ENCODE peak calls at places on chromosomes 1 and 21, in eight cellular contexts. O, A, K, V, S, P, G and Q are unnamed samples.

GRCh38 chr1:156913809-156914387 is 6.5 kb upstream of the LRRC71 start:
- DNase-seq in S (no peak), A (no peak), P (no peak), K (no peak), V (no peak), O (no peak), G (no peak), Q (no peak)

GRCh38 chr1:45205000-45205909 is 1.1 kb downstream of the ZSWIM5 start:
- DNase-seq in V (peak; percentile 45), O (no peak), K (peak; percentile 32), S (peak; percentile 72), G (no peak), P (peak; percentile 80), A (peak; percentile 43), Q (peak; percentile 42)

GRCh38 chr1:186304982-186305949 is 69.8 kb downstream of the TPR start:
- DNase-seq in K (no peak), S (peak; percentile 13), O (peak; percentile 10), G (no peak), V (no peak), P (no peak), A (peak; percentile 3), Q (peak; percentile 2)

GRCh38 chr1:1004420-1004779 is 4.5 kb upstream of the HES4 start:
- DNase-seq in P (peak; percentile 59), V (no peak), O (no peak), G (no peak), S (no peak), K (no peak), A (no peak), Q (no peak)

GRCh38 chr21:34363733-34364132 is at the start of gene KCNE2:
- DNase-seq in P (no peak), A (no peak), O (no peak), V (no peak), K (no peak), S (no peak), G (no peak), Q (no peak)

GRCh38 chr1:85440584-85440983 is 24.4 kb downstream of the DDAH1 start:
- DNase-seq in A (no peak), P (no peak), K (no peak), S (no peak), O (no peak), G (no peak), V (no peak), Q (no peak)

GRCh38 chr1:156860113-156860638 is 489 bp upstream of the NTRK1 start:
- DNase-seq in S (peak; percentile 61), G (peak; percentile 36), K (peak; percentile 36), P (peak; percentile 80), A (peak; percentile 75), V (peak; percentile 76), O (peak; percentile 52), Q (peak; percentile 52)

GRCh38 chr1:86466986-86467385 is 1.7 kb upstream of the CLCA1 start:
- DNase-seq in P (no peak), A (no peak), K (no peak), V (no peak), G (no peak), S (no peak), O (no peak), Q (no peak)

GRCh38 chr1:236489710-236490377 is 33.9 kb upstream of the LGALS8 start:
- DNase-seq in P (no peak), K (no peak), S (peak; percentile 84), A (peak; percentile 37), G (no peak), V (no peak), O (peak; percentile 33), Q (peak; percentile 32)